ENCODE peak calls at places on chromosomes 3 and 15, in five cellular contexts. E is tibial nerve, L is IMR-90, U is gastrocnemius medialis, W is spleen. K is an unnamed sample.

GRCh38 chr15:47965297-47965696 is 155.5 kb upstream of the SLC24A5 start:
- DNase-seq in U (no peak), W (no peak), L (no peak), E (no peak), K (no peak)

GRCh38 chr3:184175506-184175905 is 851 bp downstream of the AP2M1 start:
- DNase-seq in L (no peak), U (no peak), W (peak; percentile 71), E (no peak), K (peak; percentile 32)

GRCh38 chr3:172982731-172983364 is 158.2 kb downstream of the SPATA16 start:
- DNase-seq in W (no peak), U (no peak), E (no peak), L (no peak), K (no peak)

GRCh38 chr3:129439381-129439816 is 349 bp downstream of the MBD4 start:
- DNase-seq in L (no peak), E (peak; percentile 32), U (peak; percentile 30), W (peak; percentile 92), K (no peak)

GRCh38 chr3:73772599-73772998 is 147.9 kb upstream of the PDZRN3 start:
- DNase-seq in W (no peak), L (no peak), E (no peak), U (no peak), K (no peak)

GRCh38 chr15:54803139-54803808 is 393.5 kb downstream of the RSL24D1 start:
- DNase-seq in L (peak; percentile 0), W (no peak), E (no peak), U (peak; percentile 26), K (no peak)

GRCh38 chr15:71341811-71342550 is 226.7 kb downstream of the THSD4 start:
- DNase-seq in W (no peak), E (no peak), U (no peak), L (no peak), K (no peak)

GRCh38 chr15:101145362-101145761 is 106.5 kb downstream of the CHSY1 start:
- DNase-seq in W (no peak), L (peak; percentile 50), U (no peak), E (no peak), K (no peak)

GRCh38 chr3:184873136-184873535 is 61.2 kb downstream of the VPS8 start:
- DNase-seq in U (no peak), W (no peak), L (no peak), E (no peak), K (no peak)

GRCh38 chr3:62777130-62777529 is 98.1 kb downstream of the CADPS start:
- DNase-seq in U (no peak), E (no peak), L (no peak), W (no peak), K (no peak)

GRCh38 chr15:52518972-52519371 is 9.7 kb downstream of the MYO5A start:
- DNase-seq in U (no peak), W (no peak), L (no peak), E (no peak), K (no peak)

GRCh38 chr3:42666577-42666998 is 13.1 kb downstream of the ZBTB47 start:
- DNase-seq in L (no peak), W (peak; percentile 56), U (peak; percentile 71), E (no peak), K (no peak)

GRCh38 chr15:77527164-77527778 is 105.4 kb downstream of the LINGO1 start:
- DNase-seq in E (no peak), U (no peak), L (peak; percentile 79), W (peak; percentile 62), K (peak; percentile 95)

GRCh38 chr3:48845170-48845569 is 2.5 kb downstream of the PRKAR2A start:
- DNase-seq in W (no peak), U (no peak), E (no peak), L (no peak), K (no peak)

GRCh38 chr15:101306341-101307047 is 11.4 kb upstream of the SNRPA1 start:
- DNase-seq in U (no peak), L (no peak), E (no peak), W (no peak), K (no peak)

GRCh38 chr15:90660195-90660995 is 56.8 kb upstream of the BLM start:
- DNase-seq in W (peak; percentile 85), E (peak; percentile 87), L (peak; percentile 91), U (peak; percentile 91), K (no peak)

GRCh38 chr15:64905941-64906340 is 5.8 kb upstream of the ANKDD1A start:
- DNase-seq in E (no peak), W (no peak), U (no peak), L (no peak), K (no peak)

GRCh38 chr15:81157939-81158223 is 23.8 kb downstream of the CFAP161 start:
- DNase-seq in L (no peak), E (no peak), U (no peak), W (no peak), K (no peak)

GRCh38 chr3:67719333-67719732 is 64.9 kb upstream of the SUCLG2 start:
- DNase-seq in E (no peak), L (peak; percentile 51), U (no peak), W (no peak), K (no peak)

GRCh38 chr3:51967384-51968174 is at the start of gene PCBP4:
- DNase-seq in L (peak; percentile 34), E (peak; percentile 61), W (no peak), U (peak; percentile 68), K (no peak)

GRCh38 chr3:127691494-127691893 is 18.7 kb downstream of the ABTB1 start:
- DNase-seq in E (no peak), W (peak; percentile 61), U (no peak), L (no peak), K (peak; percentile 71)

GRCh38 chr3:127690106-127690505 is 17.4 kb downstream of the ABTB1 start:
- DNase-seq in E (no peak), L (peak; percentile 61), U (peak; percentile 10), W (peak; percentile 35), K (peak; percentile 65)

GRCh38 chr3:127691974-127692373 is 19.2 kb downstream of the ABTB1 start:
- DNase-seq in U (no peak), L (no peak), E (no peak), W (no peak), K (peak; percentile 41)

GRCh38 chr3:127689266-127689860 is 16.6 kb downstream of the ABTB1 start:
- DNase-seq in L (no peak), E (no peak), W (peak; percentile 64), U (peak; percentile 13), K (peak; percentile 65)

GRCh38 chr3:127690823-127691452 is 18.2 kb downstream of the ABTB1 start:
- DNase-seq in E (no peak), W (peak; percentile 76), L (peak; percentile 70), U (no peak), K (peak; percentile 88)
- TF ChIP-seq CTCF in E (peak; percentile 47), W (peak; percentile 49), L (peak; percentile 74), U (peak; percentile 47), K (peak; percentile 83)

GRCh38 chr3:47536221-47536891 is 22.8 kb upstream of the ELP6 start:
- DNase-seq in E (no peak), U (no peak), W (peak; percentile 53), L (no peak), K (peak; percentile 66)
- TF ChIP-seq CTCF in E (no peak), U (no peak), W (no peak), L (no peak), K (no peak)

GRCh38 chr15:60134609-60135008 is 130.5 kb downstream of the FOXB1 start:
- DNase-seq in W (no peak), E (no peak), U (no peak), L (no peak), K (no peak)
- TF ChIP-seq CTCF in W (no peak), E (no peak), U (no peak), L (no peak), K (peak; percentile 31)

GRCh38 chr15:73249499-73249898 is 119.3 kb downstream of the HCN4 start:
- DNase-seq in L (peak; percentile 68), W (no peak), E (no peak), U (no peak), K (no peak)
- TF ChIP-seq CTCF in L (no peak), W (no peak), E (no peak), U (no peak), K (no peak)

GRCh38 chr3:4271834-4272233 is 31.3 kb upstream of the SETMAR start:
- DNase-seq in E (peak; percentile 28), U (no peak), L (peak; percentile 38), W (no peak), K (no peak)
- TF ChIP-seq CTCF in E (peak; percentile 44), U (peak; percentile 12), L (peak; percentile 45), W (peak; percentile 67), K (peak; percentile 84)

K was measured in chondrocyte.